ENCODE peak calls at places on chromosomes 6 and 20, in nine cellular contexts. F is neuronal stem cell, V is left ventricle myocardium inferior, T is heart right ventricle, Y is psoas muscle, P is body of pancreas, G is spleen, U is tibial nerve, W is IMR-90. J is an unnamed sample. For H3K4me1, the result is how much of the 10 kb centered on the place peaks cover.

GRCh38 chr6:162491637-162492036 is 235.9 kb downstream of the PRKN start:
- DNase-seq in F (no peak), U (no peak), V (no peak), Y (no peak), W (no peak), T (peak), P (no peak), G (no peak), J (no peak)

GRCh38 chr20:35146299-35146921 is 726 bp downstream of the EDEM2 start:
- DNase-seq in W (no peak), Y (no peak), V (no peak), G (peak), P (peak), F (no peak), U (no peak), T (no peak), J (no peak)

GRCh38 chr6:23365732-23366131 is 760.3 kb upstream of the NRSN1 start:
- DNase-seq in G (no peak), W (no peak), P (no peak), T (no peak), Y (no peak), U (no peak), F (no peak), V (no peak), J (no peak)

GRCh38 chr6:56852611-56853010 is 102.3 kb upstream of the BEND6 start:
- DNase-seq in G (no peak), W (no peak), V (no peak), P (no peak), U (no peak), F (no peak), Y (no peak), T (no peak), J (no peak)

GRCh38 chr6:166286831-166287271 is 21.3 kb downstream of the PRR18 start:
- DNase-seq in U (no peak), F (no peak), P (no peak), T (no peak), Y (no peak), V (no peak), W (no peak), G (peak), J (peak)

GRCh38 chr20:37207176-37207575 is 27.8 kb upstream of the MROH8 start:
- DNase-seq in Y (no peak), U (no peak), W (no peak), V (no peak), P (no peak), T (no peak), F (no peak), G (no peak), J (peak)

GRCh38 chr6:2514965-2515543 is 235.7 kb downstream of the MYLK4 start:
- DNase-seq in U (no peak), Y (no peak), V (no peak), W (no peak), P (peak), F (no peak), G (no peak), T (no peak), J (no peak)

GRCh38 chr20:45970646-45971424 is 1.2 kb downstream of the ZNF335 start:
- DNase-seq in V (no peak), W (peak), F (no peak), P (peak), G (peak), T (peak), U (peak), Y (peak), J (peak)

GRCh38 chr6:33040157-33040556 is 30.8 kb upstream of the HLA-DOA start:
- DNase-seq in Y (no peak), T (no peak), F (no peak), G (no peak), U (no peak), V (no peak), P (no peak), W (no peak), J (no peak)

GRCh38 chr6:37174515-37175331 is 4.8 kb downstream of the PIM1 start:
- DNase-seq in U (no peak), W (no peak), T (no peak), V (no peak), Y (no peak), F (no peak), P (no peak), G (no peak), J (peak)

GRCh38 chr6:37174196-37174514 is 4.2 kb downstream of the PIM1 start:
- DNase-seq in T (no peak), P (no peak), V (no peak), Y (no peak), G (no peak), F (no peak), W (no peak), U (no peak), J (no peak)

GRCh38 chr6:37171970-37172812 is 2.2 kb downstream of the PIM1 start:
- DNase-seq in T (peak), V (peak), P (peak), Y (peak), U (peak), W (peak), F (peak), G (peak), J (peak)

GRCh38 chr6:37172991-37173572 is 3.1 kb downstream of the PIM1 start:
- DNase-seq in G (no peak), V (no peak), F (no peak), T (no peak), Y (no peak), P (no peak), W (no peak), U (no peak), J (no peak)

DNA sequence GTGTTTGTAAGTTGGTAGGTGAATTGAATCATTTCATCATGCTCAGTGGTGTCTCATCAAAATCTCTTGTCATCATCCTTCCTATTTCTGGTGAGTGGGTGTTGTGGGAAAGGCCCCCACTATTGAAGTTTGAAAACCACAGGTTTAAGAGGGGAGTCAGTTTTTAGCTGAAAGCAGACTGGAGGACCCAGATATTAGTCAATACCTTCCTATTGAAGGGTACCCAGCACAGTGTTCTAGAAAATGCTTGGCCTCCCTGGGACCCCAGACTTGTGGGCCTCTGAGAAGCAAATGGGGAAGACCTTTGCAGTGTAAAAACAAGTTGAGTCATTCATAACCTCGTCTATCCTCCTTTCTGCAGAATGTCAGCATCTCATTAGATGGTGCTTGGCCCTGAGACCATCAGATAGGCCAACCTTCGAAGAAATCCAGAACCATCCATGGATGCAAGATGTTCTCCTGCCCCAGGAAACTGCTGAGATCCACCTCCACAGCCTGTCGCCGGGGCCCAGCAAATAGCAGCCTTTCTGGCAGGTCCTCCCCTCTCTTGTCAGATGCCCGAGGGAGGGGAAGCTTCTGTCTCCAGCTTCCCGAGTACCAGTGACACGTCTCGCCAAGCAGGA is 3.7 kb downstream of the PIM1 start:
- DNase-seq in U (no peak), Y (no peak), T (no peak), W (no peak), P (no peak), G (peak), F (no peak), V (no peak), J (no peak)
- H3K4me1 ChIP-seq in U (under half), Y (under half), T (under half), W (under half), P (under half), G (half or more), F (under half), V (half or more), J (under half)

GRCh38 chr20:56342783-56343182 is 16.0 kb upstream of the FAM210B start:
- DNase-seq in W (no peak), G (no peak), U (no peak), Y (no peak), T (no peak), P (no peak), F (no peak), V (no peak), J (no peak)

GRCh38 chr20:56348306-56348695 is 10.5 kb upstream of the FAM210B start:
- DNase-seq in P (peak), G (no peak), Y (no peak), U (no peak), V (no peak), W (no peak), T (no peak), F (no peak), J (no peak)

GRCh38 chr20:56347628-56348305 is 11.0 kb upstream of the FAM210B start:
- DNase-seq in F (no peak), W (no peak), V (no peak), U (no peak), G (no peak), Y (no peak), T (no peak), P (no peak), J (no peak)

GRCh38 chr20:56345911-56346310 is 12.9 kb upstream of the FAM210B start:
- DNase-seq in U (no peak), F (no peak), V (no peak), W (no peak), Y (no peak), T (no peak), P (no peak), G (no peak), J (no peak)

GRCh38 chr20:56343861-56344381 is 14.9 kb upstream of the FAM210B start:
- DNase-seq in V (no peak), W (peak), P (peak), G (peak), U (no peak), Y (peak), F (peak), T (no peak), J (peak)
- H3K4me3 ChIP-seq in V (peak), W (peak), P (no peak), G (peak), U (peak), Y (no peak), F (no peak), T (peak), J (no peak)

DNA sequence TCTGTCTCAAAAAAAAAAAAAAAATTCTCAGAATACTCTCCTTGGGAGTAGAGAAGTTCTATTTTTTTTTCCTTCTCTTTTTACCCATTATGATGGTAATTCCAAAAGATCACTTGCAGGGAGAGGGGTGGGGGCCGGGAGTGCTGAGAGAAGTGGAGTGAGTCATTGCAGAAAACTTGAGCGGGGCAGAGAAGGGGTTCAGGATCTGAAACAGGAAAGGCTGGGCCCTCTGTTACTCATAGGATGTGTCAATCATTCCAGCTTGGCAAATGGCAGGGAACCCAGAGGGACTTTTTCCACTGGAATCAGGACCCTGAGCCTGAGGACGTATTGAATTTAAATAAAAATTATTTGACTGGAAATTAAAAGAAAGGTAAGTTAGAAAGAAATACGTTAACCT is 111.4 kb upstream of the ARMC2 start:
- DNase-seq in V (no peak), F (no peak), G (no peak), W (peak), T (peak), U (peak), P (no peak), Y (peak), J (no peak)
- H3K4me1 ChIP-seq in V (under half), F (under half), G (under half), W (under half), T (under half), U (under half), P (under half), Y (under half), J (under half)

GRCh38 chr20:9616455-9616805 is 102.0 kb downstream of the LAMP5 start:
- DNase-seq in T (no peak), P (no peak), W (no peak), G (no peak), Y (no peak), F (no peak), U (no peak), V (no peak), J (no peak)
- H3K4me3 ChIP-seq in T (no peak), P (no peak), W (no peak), G (no peak), Y (no peak), F (no peak), U (no peak), V (no peak), J (no peak)

GRCh38 chr6:169806718-169807117 is 55.3 kb downstream of the ERMARD start:
- DNase-seq in P (no peak), Y (no peak), G (peak), U (no peak), V (no peak), T (no peak), F (no peak), W (no peak), J (no peak)

GRCh38 chr6:169807219-169807618 is 55.8 kb downstream of the ERMARD start:
- DNase-seq in P (no peak), V (no peak), W (no peak), Y (no peak), F (no peak), U (no peak), T (no peak), G (peak), J (no peak)

GRCh38 chr6:169804427-169804826 is 53.0 kb downstream of the ERMARD start:
- DNase-seq in Y (no peak), V (no peak), P (no peak), F (no peak), U (no peak), G (no peak), T (no peak), W (no peak), J (no peak)

GRCh38 chr6:169803816-169804340 is 52.5 kb downstream of the ERMARD start:
- DNase-seq in G (peak), W (no peak), T (no peak), U (no peak), P (no peak), Y (no peak), V (no peak), F (no peak), J (no peak)

DNA sequence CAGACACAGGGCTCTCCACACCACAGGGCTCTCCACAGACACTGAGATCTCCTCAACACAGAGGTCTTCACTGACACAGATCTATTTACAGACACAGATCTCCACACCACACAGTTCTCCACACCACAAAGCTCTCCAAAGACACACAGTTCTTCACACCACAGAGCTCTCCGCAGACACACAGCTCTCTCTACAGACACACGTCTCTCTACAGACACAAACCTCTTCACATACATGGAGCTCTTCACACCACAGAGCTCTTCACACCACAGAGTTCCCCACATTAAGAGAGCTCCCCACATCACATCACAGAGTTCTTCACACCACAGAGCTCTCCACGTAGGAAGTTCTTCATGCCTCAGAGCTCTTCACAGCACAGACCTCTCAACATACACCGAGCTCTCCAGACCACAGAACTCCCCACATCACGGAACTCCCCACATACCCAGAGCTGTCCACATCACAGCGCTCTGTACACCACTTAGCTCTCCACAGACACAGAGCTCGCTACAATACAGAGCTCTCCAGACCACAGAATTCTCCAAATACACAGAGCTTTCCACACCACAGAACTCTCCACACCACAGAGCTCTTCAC is 53.9 kb downstream of the ERMARD start:
- DNase-seq in G (peak), F (no peak), T (no peak), V (no peak), U (no peak), P (no peak), W (no peak), Y (no peak), J (no peak)
- H3K4me1 ChIP-seq in G (under half), F (under half), T (under half), V (under half), U (under half), P (under half), W (under half), Y (under half), J (under half)

GRCh38 chr6:85660181-85660611 is 17.5 kb upstream of the SYNCRIP start:
- DNase-seq in V (no peak), F (no peak), W (peak), U (no peak), T (no peak), P (no peak), G (no peak), Y (peak), J (no peak)
- H3K4me3 ChIP-seq in V (no peak), F (no peak), W (peak), U (no peak), T (no peak), P (no peak), G (no peak), Y (no peak), J (no peak)

GRCh38 chr6:7200598-7201443 is 93.1 kb downstream of the RREB1 start:
- DNase-seq in V (no peak), G (no peak), T (no peak), F (no peak), U (no peak), Y (no peak), P (peak), W (no peak), J (no peak)
- H3K4me1 ChIP-seq in V (under half), G (under half), T (under half), F (under half), U (under half), Y (under half), P (under half), W (under half), J (under half)

GRCh38 chr20:62266340-62266739 is 28.0 kb downstream of the OSBPL2 start:
- DNase-seq in V (no peak), F (no peak), W (no peak), T (no peak), P (no peak), Y (no peak), G (no peak), U (no peak), J (no peak)

GRCh38 chr20:62265365-62265764 is 27.0 kb downstream of the OSBPL2 start:
- DNase-seq in Y (no peak), V (no peak), P (no peak), G (no peak), W (no peak), T (no peak), F (no peak), U (no peak), J (no peak)

GRCh38 chr20:62262064-62262463 is 23.7 kb downstream of the OSBPL2 start:
- DNase-seq in P (no peak), F (no peak), U (no peak), W (no peak), V (no peak), T (no peak), G (no peak), Y (no peak), J (no peak)

GRCh38 chr20:62266851-62267250 is 28.5 kb downstream of the OSBPL2 start:
- DNase-seq in F (no peak), W (no peak), T (no peak), P (no peak), U (no peak), Y (no peak), V (no peak), G (no peak), J (no peak)

GRCh38 chr20:62263396-62263795 is 25.1 kb downstream of the OSBPL2 start:
- DNase-seq in W (no peak), U (no peak), T (no peak), F (no peak), P (no peak), G (no peak), Y (no peak), V (no peak), J (no peak)
- H3K4me3 ChIP-seq in W (no peak), U (no peak), T (no peak), F (no peak), P (no peak), G (no peak), Y (no peak), V (no peak), J (no peak)

GRCh38 chr6:119647309-119647708 is 297.7 kb upstream of the MAN1A1 start:
- DNase-seq in F (no peak), Y (no peak), U (no peak), V (no peak), T (no peak), G (no peak), W (no peak), P (no peak), J (no peak)

DNA sequence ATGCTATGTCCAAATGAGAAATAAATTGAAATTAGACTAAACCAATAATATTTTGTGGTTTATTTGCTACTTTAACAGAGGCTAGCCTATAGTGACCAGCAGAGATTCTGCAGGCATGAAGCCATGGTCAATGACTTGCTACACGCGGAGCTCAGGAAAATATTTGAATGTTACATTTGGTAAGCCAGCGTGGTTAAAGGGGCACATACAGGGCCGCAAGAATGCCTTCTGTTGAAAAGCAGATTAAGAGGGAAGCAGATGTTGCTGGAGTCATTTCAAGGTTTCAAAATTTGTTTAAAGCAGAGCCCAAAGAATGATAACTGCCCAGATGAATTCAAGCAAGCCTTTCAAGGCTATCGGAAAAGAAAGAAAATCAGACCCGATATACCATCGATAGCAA is 294.3 kb upstream of the MAN1A1 start:
- DNase-seq in F (no peak), U (no peak), V (no peak), G (no peak), P (no peak), W (no peak), T (no peak), Y (no peak), J (no peak)
- H3K4me1 ChIP-seq in F (under half), U (under half), V (under half), G (under half), P (under half), W (under half), T (under half), Y (under half), J (under half)